ENCODE peak calls at places on chromosomes 4 and X, in four cellular contexts. L, F, B and U are unnamed samples.

GRCh38 chrX:3166670-3167455 is 125.6 kb downstream of the ARSF start:
- DNase-seq in L (peak), B (no peak), F (no peak), U (no peak)

GRCh38 chr4:25439913-25440477 is 62.9 kb downstream of the ANAPC4 start:
- DNase-seq in L (peak), B (no peak), F (no peak), U (no peak)

GRCh38 chr4:36348403-36348938 is 67.1 kb downstream of the DTHD1 start:
- DNase-seq in L (no peak), B (no peak), F (no peak), U (no peak)

GRCh38 chr4:68831642-68832041 is 15.8 kb downstream of the UGT2B10 start:
- DNase-seq in B (no peak), L (no peak), F (no peak), U (no peak)

GRCh38 chrX:39214380-39215126 is 413.3 kb downstream of the MID1IP1 start:
- DNase-seq in L (no peak), F (no peak), B (no peak), U (no peak)

GRCh38 chr4:179492260-179492844 is 2050.1 kb upstream of the AGA start:
- DNase-seq in B (no peak), F (no peak), L (no peak), U (no peak)

GRCh38 chrX:18194688-18195087 is 26.0 kb downstream of the BEND2 start:
- DNase-seq in B (no peak), F (no peak), L (no peak), U (no peak)

GRCh38 chr4:148530114-148530513 is 87.9 kb upstream of the NR3C2 start:
- DNase-seq in L (peak), F (no peak), B (no peak), U (no peak)

GRCh38 chrX:42930951-42931350 is 153.0 kb upstream of the PPP1R2C start:
- DNase-seq in B (no peak), F (no peak), L (no peak), U (no peak)

GRCh38 chr4:58766763-58767162 is 1656.6 kb upstream of the IGFBP7 start:
- DNase-seq in B (no peak), F (no peak), L (no peak), U (no peak)

GRCh38 chrX:33336783-33337182 is 125.4 kb upstream of the DMD start:
- DNase-seq in F (no peak), B (no peak), L (peak), U (no peak)

GRCh38 chr4:6749340-6750171 is 33.0 kb upstream of the KIAA0232 start:
- DNase-seq in F (no peak), L (peak), B (peak), U (no peak)

GRCh38 chr4:106315968-106316772 is at the start of the genes AIMP1 and TBCK:
- DNase-seq in F (peak), B (peak), L (peak), U (peak)

GRCh38 chrX:148915474-148915873 is 415.1 kb downstream of the AFF2 start:
- DNase-seq in F (no peak), L (no peak), B (no peak), U (no peak)

GRCh38 chr4:24569662-24570061 is 14.7 kb downstream of the DHX15 start:
- DNase-seq in F (no peak), L (no peak), B (no peak), U (no peak)

GRCh38 chr4:124785645-124786044 is 73.1 kb upstream of the ANKRD50 start:
- DNase-seq in L (no peak), F (no peak), B (no peak), U (no peak)

GRCh38 chrX:34580069-34580468 is 77.0 kb downstream of the TMEM47 start:
- DNase-seq in B (no peak), L (no peak), F (no peak), U (no peak)

GRCh38 chr4:77225022-77225421 is 68.0 kb downstream of the CCNG2 start:
- DNase-seq in B (no peak), F (no peak), L (no peak), U (no peak)

GRCh38 chr4:10831727-10832408 is 147.3 kb upstream of the CLNK start:
- DNase-seq in B (no peak), L (no peak), F (no peak), U (no peak)

GRCh38 chrX:57353472-57354132 is 67.1 kb downstream of the FAAH2 start:
- DNase-seq in B (no peak), F (no peak), L (no peak), U (no peak)

GRCh38 chr4:105022811-105023667 is 123.6 kb upstream of the TET2 start:
- DNase-seq in F (no peak), L (peak), B (peak), U (no peak)

GRCh38 chrX:45622538-45622937 is 421.9 kb upstream of the DIPK2B start:
- DNase-seq in B (no peak), L (peak), F (no peak), U (no peak)

GRCh38 chrX:1172496-1172895 is 40.0 kb downstream of the CRLF2 start:
- DNase-seq in B (no peak), L (no peak), F (no peak), U (no peak)

DNA sequence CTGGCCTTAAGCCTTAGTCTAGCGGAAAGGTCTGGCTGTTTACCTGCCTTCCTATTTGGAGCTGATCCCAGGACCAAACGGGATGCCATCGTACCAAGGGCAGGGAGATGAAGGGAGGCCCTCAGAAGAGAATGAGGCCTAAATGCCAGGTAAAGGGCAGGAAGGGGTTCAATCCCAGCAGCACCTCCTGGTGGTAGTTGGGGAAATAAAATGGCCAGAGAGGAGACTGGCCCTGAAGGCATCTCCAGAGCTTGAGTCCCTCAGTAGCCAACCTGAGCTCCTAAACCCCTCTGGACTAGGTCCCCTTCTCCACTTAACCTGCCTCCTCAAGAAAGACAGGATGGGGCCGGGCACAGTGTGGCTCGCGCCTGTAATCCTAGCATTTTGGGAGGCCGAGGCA is 53.7 kb downstream of the KDM5C start:
- DNase-seq in F (no peak), L (no peak), B (no peak), U (no peak)
- TF ChIP-seq CTCF in F (no peak), L (no peak), B (no peak), U (no peak)

GRCh38 chrX:114626323-114626722 is 42.4 kb downstream of the HTR2C start:
- DNase-seq in L (peak), B (no peak), F (no peak), U (no peak)
- TF ChIP-seq CTCF in L (peak), B (peak), F (no peak), U (peak)

DNA sequence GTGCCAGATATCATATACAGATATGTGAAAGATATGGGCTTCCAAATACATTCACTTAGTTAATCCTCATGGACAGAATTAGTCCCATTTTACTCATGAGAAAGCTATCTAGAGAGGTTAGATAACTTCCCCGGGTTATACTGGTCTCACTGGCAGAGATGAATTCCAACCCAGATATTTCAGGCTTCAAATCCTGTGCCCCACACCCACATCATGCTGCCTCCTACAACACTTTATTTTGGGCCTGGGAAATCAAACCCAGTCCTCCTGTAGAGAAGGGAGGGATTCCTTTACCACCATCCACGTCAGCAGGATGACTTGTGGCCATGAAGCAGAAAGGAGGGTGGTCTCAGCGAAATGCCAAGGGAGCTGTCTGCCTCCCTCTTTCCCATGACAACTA is 113.8 kb downstream of the ATP10D start:
- DNase-seq in B (no peak), L (no peak), F (no peak), U (no peak)
- TF ChIP-seq CTCF in B (no peak), L (no peak), F (no peak), U (no peak)

GRCh38 chrX:40646489-40647306 is 663 bp downstream of the CXorf38 start:
- DNase-seq in F (peak), L (peak), B (peak), U (no peak)

GRCh38 chrX:40652664-40653063 is 5.3 kb upstream of the CXorf38 start:
- DNase-seq in B (no peak), L (no peak), F (no peak), U (no peak)

GRCh38 chrX:40647307-40648197 is at the start of gene CXorf38:
- DNase-seq in L (peak), F (peak), B (peak), U (peak)

GRCh38 chrX:40653535-40653934 is 6.2 kb upstream of the CXorf38 start:
- DNase-seq in F (no peak), B (no peak), L (no peak), U (no peak)

GRCh38 chrX:40651620-40652223 is 4.4 kb upstream of the CXorf38 start:
- DNase-seq in B (no peak), L (peak), F (no peak), U (peak)
- TF ChIP-seq CTCF in B (peak), L (peak), F (peak), U (peak)

GRCh38 chrX:134294548-134294947 is 57.6 kb downstream of the CCDC160 start:
- DNase-seq in B (no peak), F (no peak), L (peak), U (no peak)
- TF ChIP-seq CTCF in B (no peak), F (no peak), L (peak), U (peak)